ENCODE peak calls at places on chromosome 2, in seven cellular contexts. V is HCT116; K is H9; U is GM23248; Q is lower lobe of right lung; G is CD4-positive, alpha-beta memory T cell; B is Peyer's patch. F is an unnamed sample. For H3K4me1, the result is how much of the 10 kb centered on the place peaks cover.

GRCh38 chr2:15718944-15719323 is 127.3 kb downstream of the DDX1 start:
- DNase-seq in V (no peak), K (no peak), U (no peak), Q (no peak), G (no peak), B (no peak), F (no peak)

GRCh38 chr2:149170911-149171310 is 132.4 kb downstream of the LYPD6B start:
- DNase-seq in V (no peak), K (no peak), U (no peak), Q (no peak), G (no peak), B (no peak), F (no peak)

GRCh38 chr2:85133751-85134254 is 611 bp downstream of the TCF7L1 start:
- DNase-seq in V (no peak), K (no peak), U (peak), Q (peak), G (no peak), B (no peak), F (peak)

GRCh38 chr2:145200307-145200706 is 680.4 kb upstream of the ZEB2 start:
- DNase-seq in V (no peak), K (no peak), U (no peak), Q (no peak), G (no peak), B (no peak), F (no peak)

GRCh38 chr2:30436859-30437435 is 10.1 kb upstream of the LCLAT1 start:
- DNase-seq in V (no peak), K (no peak), U (peak), Q (no peak), G (no peak), B (no peak), F (no peak)

GRCh38 chr2:222372993-222373392 is 51.4 kb upstream of the SGPP2 start:
- DNase-seq in V (no peak), K (no peak), U (no peak), Q (no peak), G (no peak), B (no peak), F (no peak)

GRCh38 chr2:206968139-206969086 is 29.1 kb downstream of the CPO start:
- DNase-seq in V (no peak), K (no peak), U (peak), Q (no peak), G (no peak), B (no peak), F (no peak)

GRCh38 chr2:232592687-232593407 is 40.6 kb upstream of the EFHD1 start:
- DNase-seq in V (peak), K (no peak), U (peak), Q (no peak), G (no peak), B (no peak), F (no peak)

GRCh38 chr2:241902357-241902991 is 32.9 kb downstream of the RTP5 start:
- DNase-seq in V (no peak), K (peak), U (no peak), Q (peak), G (no peak), B (no peak), F (peak)

GRCh38 chr2:25270061-25270460 is 71.7 kb downstream of the DNMT3A start:
- DNase-seq in V (no peak), K (peak), U (no peak), Q (no peak), G (no peak), B (no peak), F (no peak)

GRCh38 chr2:200357845-200358244 is 51.4 kb downstream of the SPATS2L start:
- DNase-seq in V (no peak), K (no peak), U (peak), Q (no peak), G (no peak), B (no peak), F (no peak)
- H3K4me1 ChIP-seq in V (under half), K (under half), U (under half), Q (under half), G (under half), B (under half), F (under half)

DNA sequence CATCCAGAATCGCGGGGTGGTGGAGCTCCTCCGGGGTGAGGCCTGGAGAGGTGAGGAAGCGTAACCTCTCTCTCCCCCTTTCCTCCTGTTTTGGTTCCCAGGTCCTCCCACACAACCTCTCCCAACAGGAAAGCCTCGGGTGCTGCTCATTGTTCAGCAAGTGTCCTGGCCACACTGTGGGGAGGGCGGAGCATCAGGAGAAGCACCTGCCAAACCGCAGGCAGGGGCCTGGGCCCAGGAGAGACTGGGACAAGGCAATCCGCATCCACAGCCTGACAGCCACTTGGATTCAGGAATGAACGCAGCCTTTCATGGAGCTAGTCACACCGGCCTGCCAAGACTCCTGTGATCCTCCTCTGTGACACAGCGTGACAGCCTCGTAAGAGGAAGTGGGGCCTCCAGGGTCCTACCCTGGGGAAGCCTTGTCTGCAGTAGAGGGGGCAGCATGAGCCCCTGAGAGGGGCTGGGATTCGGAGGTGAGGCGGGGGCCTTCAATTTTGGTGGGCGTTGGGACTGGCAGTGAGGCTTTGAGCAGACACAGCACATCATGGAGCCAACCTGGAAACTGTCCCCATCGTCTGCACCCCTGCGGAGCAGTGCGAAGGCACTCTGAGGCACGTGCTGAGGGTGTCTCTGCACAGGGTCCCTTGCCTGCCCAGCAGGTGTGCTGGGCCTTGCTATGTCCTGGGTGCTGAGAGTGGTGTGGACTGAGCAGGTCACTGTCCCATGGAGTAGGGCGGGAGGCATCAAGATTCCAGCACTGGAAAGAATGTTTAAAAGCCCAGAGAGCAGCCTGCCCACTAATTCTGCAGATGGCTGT is 62.2 kb downstream of the EDAR start:
- DNase-seq in V (no peak), K (no peak), U (no peak), Q (no peak), G (no peak), B (no peak), F (no peak)
- H3K4me1 ChIP-seq in V (under half), K (under half), U (under half), Q (under half), G (under half), B (under half), F (under half)

DNA sequence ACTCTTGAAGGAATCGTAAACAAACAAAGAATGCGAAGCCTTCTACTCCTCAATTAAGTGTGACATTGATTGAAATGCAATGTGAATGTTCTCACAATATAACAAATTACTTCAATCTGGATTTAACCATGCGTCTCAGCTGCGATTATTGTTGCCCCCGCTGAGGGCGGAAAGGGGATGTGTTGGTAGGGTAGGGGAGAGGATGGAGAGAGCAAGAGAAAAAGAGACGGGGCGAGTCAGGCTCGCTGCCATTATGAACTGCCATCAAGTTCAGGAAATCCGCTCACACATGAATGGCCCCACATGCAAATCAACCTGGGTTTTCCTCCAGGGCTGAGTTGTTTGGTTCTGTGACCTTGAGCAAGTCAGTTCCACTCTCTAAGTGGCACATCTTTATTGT is 129.8 kb downstream of the PXDN start:
- DNase-seq in V (no peak), K (no peak), U (no peak), Q (no peak), G (no peak), B (peak), F (no peak)
- H3K4me1 ChIP-seq in V (under half), K (under half), U (under half), Q (under half), G (under half), B (under half), F (under half)

DNA sequence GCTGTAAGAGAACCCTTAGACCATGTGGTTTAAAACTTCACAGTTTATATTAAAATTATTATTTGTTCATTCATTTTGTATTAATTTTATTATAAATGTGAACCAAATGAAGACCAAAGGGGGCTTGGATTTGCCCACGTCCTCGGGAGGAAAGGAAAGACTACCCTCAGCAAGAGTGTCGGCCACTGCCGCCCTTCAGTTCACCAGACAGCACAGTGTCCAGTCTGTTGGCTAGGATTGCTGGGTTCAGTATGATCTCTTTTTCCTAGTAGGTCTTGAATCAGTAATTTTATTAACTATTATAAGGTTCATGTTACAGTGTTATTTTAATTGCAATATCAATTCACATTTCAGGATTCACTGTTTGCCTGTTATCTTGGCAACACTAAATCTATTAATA is 78.2 kb upstream of the CHRNA1 start:
- DNase-seq in V (no peak), K (no peak), U (no peak), Q (no peak), G (no peak), B (no peak), F (no peak)
- H3K4me1 ChIP-seq in V (under half), K (under half), U (half or more), Q (under half), G (under half), B (under half), F (under half)

GRCh38 chr2:8477511-8478132 is 204.2 kb upstream of the ID2 start:
- DNase-seq in V (no peak), K (no peak), U (no peak), Q (peak), G (peak), B (peak), F (no peak)

GRCh38 chr2:8479298-8479697 is 202.6 kb upstream of the ID2 start:
- DNase-seq in V (no peak), K (no peak), U (no peak), Q (no peak), G (no peak), B (no peak), F (no peak)

GRCh38 chr2:8472545-8473361 is 209.1 kb upstream of the ID2 start:
- DNase-seq in V (no peak), K (no peak), U (no peak), Q (no peak), G (no peak), B (peak), F (no peak)

GRCh38 chr2:8478133-8478793 is 203.6 kb upstream of the ID2 start:
- DNase-seq in V (no peak), K (no peak), U (no peak), Q (peak), G (no peak), B (no peak), F (no peak)

GRCh38 chr2:8475349-8476045 is 206.4 kb upstream of the ID2 start:
- DNase-seq in V (no peak), K (no peak), U (no peak), Q (no peak), G (no peak), B (no peak), F (no peak)
- H3K4me1 ChIP-seq in V (under half), K (under half), U (under half), Q (half or more), G (half or more), B (under half), F (under half)

GRCh38 chr2:216644846-216645635 is 11.8 kb downstream of the IGFBP2 start:
- DNase-seq in V (no peak), K (no peak), U (no peak), Q (no peak), G (no peak), B (no peak), F (no peak)

GRCh38 chr2:216646116-216646515 is 12.9 kb downstream of the IGFBP2 start:
- DNase-seq in V (no peak), K (no peak), U (no peak), Q (no peak), G (no peak), B (no peak), F (no peak)

GRCh38 chr2:216645636-216645950 is 12.4 kb downstream of the IGFBP2 start:
- DNase-seq in V (no peak), K (no peak), U (no peak), Q (no peak), G (no peak), B (no peak), F (no peak)

GRCh38 chr2:216648105-216648504 is 14.9 kb downstream of the IGFBP2 start:
- DNase-seq in V (no peak), K (no peak), U (peak), Q (no peak), G (no peak), B (no peak), F (no peak)

GRCh38 chr2:216643986-216644662 is 10.9 kb downstream of the IGFBP2 start:
- DNase-seq in V (no peak), K (no peak), U (peak), Q (no peak), G (no peak), B (no peak), F (no peak)
- H3K4me1 ChIP-seq in V (under half), K (under half), U (under half), Q (under half), G (under half), B (under half), F (under half)

GRCh38 chr2:203022751-203023150 is 8.1 kb downstream of the NBEAL1 start:
- DNase-seq in V (no peak), K (no peak), U (peak), Q (no peak), G (no peak), B (no peak), F (no peak)
- H3K4me1 ChIP-seq in V (under half), K (under half), U (under half), Q (under half), G (under half), B (under half), F (under half)